ENCODE peak calls at places on chromosomes 2 and 18, in nine cellular contexts. One of them, this sample, is unnamed.

GRCh38 chr2:75698928-75699327 is 11.8 kb downstream of the GCFC2 start:
- DNase-seq in GM12865: no peak
- DNase-seq in AG04449: no peak
- DNase-seq in effector memory CD4-positive, alpha-beta T cell: no peak
- DNase-seq in foreskin fibroblast: no peak
- DNase-seq in osteoblast: no peak
- DNase-seq in heart left ventricle: no peak
- DNase-seq in CD8-positive, alpha-beta T cell: no peak
- DNase-seq in CD4-positive, alpha-beta memory T cell: no peak
- DNase-seq in this sample: no peak

GRCh38 chr18:67731853-67732252 is 215.3 kb upstream of the DSEL start:
- DNase-seq in GM12865: no peak
- DNase-seq in AG04449: no peak
- DNase-seq in effector memory CD4-positive, alpha-beta T cell: no peak
- DNase-seq in foreskin fibroblast: peak; percentile 72
- DNase-seq in osteoblast: no peak
- DNase-seq in heart left ventricle: no peak
- DNase-seq in CD8-positive, alpha-beta T cell: no peak
- DNase-seq in CD4-positive, alpha-beta memory T cell: no peak
- DNase-seq in this sample: no peak

GRCh38 chr18:34942975-34943374 is 98.2 kb upstream of the MAPRE2 start:
- DNase-seq in GM12865: no peak
- DNase-seq in AG04449: no peak
- DNase-seq in effector memory CD4-positive, alpha-beta T cell: no peak
- DNase-seq in foreskin fibroblast: no peak
- DNase-seq in osteoblast: no peak
- DNase-seq in heart left ventricle: no peak
- DNase-seq in CD8-positive, alpha-beta T cell: no peak
- DNase-seq in CD4-positive, alpha-beta memory T cell: no peak
- DNase-seq in this sample: no peak

GRCh38 chr2:169734172-169734847 is 678 bp downstream of the KLHL23 start:
- DNase-seq in GM12865: peak; percentile 25
- DNase-seq in AG04449: no peak
- DNase-seq in effector memory CD4-positive, alpha-beta T cell: no peak
- DNase-seq in foreskin fibroblast: no peak
- DNase-seq in osteoblast: peak; percentile 88
- DNase-seq in heart left ventricle: peak; percentile 19
- DNase-seq in CD8-positive, alpha-beta T cell: no peak
- DNase-seq in CD4-positive, alpha-beta memory T cell: no peak
- DNase-seq in this sample: peak; percentile 18

GRCh38 chr18:24928479-24928878 is 423.5 kb downstream of the ZNF521 start:
- DNase-seq in GM12865: peak; percentile 21
- DNase-seq in AG04449: no peak
- DNase-seq in effector memory CD4-positive, alpha-beta T cell: no peak
- DNase-seq in foreskin fibroblast: no peak
- DNase-seq in osteoblast: no peak
- DNase-seq in heart left ventricle: no peak
- DNase-seq in CD8-positive, alpha-beta T cell: no peak
- DNase-seq in CD4-positive, alpha-beta memory T cell: no peak
- DNase-seq in this sample: no peak

GRCh38 chr2:162591403-162592083 is 247.0 kb downstream of the KCNH7 start:
- DNase-seq in GM12865: peak; percentile 4
- DNase-seq in AG04449: no peak
- DNase-seq in effector memory CD4-positive, alpha-beta T cell: no peak
- DNase-seq in foreskin fibroblast: no peak
- DNase-seq in osteoblast: no peak
- DNase-seq in heart left ventricle: no peak
- DNase-seq in CD8-positive, alpha-beta T cell: no peak
- DNase-seq in CD4-positive, alpha-beta memory T cell: no peak
- DNase-seq in this sample: no peak

GRCh38 chr2:234725528-234726264 is 226.1 kb upstream of the SH3BP4 start:
- DNase-seq in GM12865: no peak
- DNase-seq in AG04449: no peak
- DNase-seq in effector memory CD4-positive, alpha-beta T cell: no peak
- DNase-seq in foreskin fibroblast: peak; percentile 51
- DNase-seq in osteoblast: no peak
- DNase-seq in heart left ventricle: no peak
- DNase-seq in CD8-positive, alpha-beta T cell: no peak
- DNase-seq in CD4-positive, alpha-beta memory T cell: no peak
- DNase-seq in this sample: no peak

GRCh38 chr2:75562513-75562864 is 1.8 kb upstream of the EVA1A start:
- DNase-seq in GM12865: no peak
- DNase-seq in AG04449: no peak
- DNase-seq in effector memory CD4-positive, alpha-beta T cell: no peak
- DNase-seq in foreskin fibroblast: no peak
- DNase-seq in osteoblast: no peak
- DNase-seq in heart left ventricle: no peak
- DNase-seq in CD8-positive, alpha-beta T cell: no peak
- DNase-seq in CD4-positive, alpha-beta memory T cell: no peak
- DNase-seq in this sample: no peak

DNA sequence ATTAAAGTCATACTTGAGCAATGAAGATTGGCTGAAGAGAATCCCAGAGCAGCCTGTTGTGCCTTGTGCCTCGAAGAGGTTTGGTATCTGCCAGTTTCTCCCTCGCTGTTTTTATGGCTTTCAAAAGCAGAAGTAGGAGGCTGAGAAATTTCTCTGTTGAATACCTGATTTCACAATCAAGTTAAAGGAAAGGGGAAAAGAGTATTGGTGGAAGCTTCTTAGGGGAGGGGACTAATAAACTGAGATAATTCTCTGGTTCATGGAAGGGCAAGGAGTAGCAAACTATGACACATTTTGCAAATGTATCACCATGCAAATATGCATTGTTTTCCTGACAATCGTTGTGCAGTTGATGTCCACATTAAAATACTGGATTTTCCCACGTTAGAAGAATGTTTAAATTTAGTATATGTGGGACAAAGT is at the start of gene IL1B:
- DNase-seq in GM12865: no peak
- DNase-seq in AG04449: peak; percentile 34
- DNase-seq in effector memory CD4-positive, alpha-beta T cell: no peak
- DNase-seq in foreskin fibroblast: peak; percentile 50
- DNase-seq in osteoblast: peak; percentile 93
- DNase-seq in heart left ventricle: no peak
- DNase-seq in CD8-positive, alpha-beta T cell: no peak
- DNase-seq in CD4-positive, alpha-beta memory T cell: no peak
- DNase-seq in this sample: no peak
- H3K4me3 ChIP-seq in GM12865: no peak within 1 kb of the TSS
- H3K4me3 ChIP-seq in AG04449: no peak within 1 kb of the TSS
- H3K4me3 ChIP-seq in effector memory CD4-positive, alpha-beta T cell: no peak within 1 kb of the TSS
- H3K4me3 ChIP-seq in foreskin fibroblast: peak within 1 kb of the TSS; percentile 26
- H3K4me3 ChIP-seq in osteoblast: peak within 1 kb of the TSS; percentile 54
- H3K4me3 ChIP-seq in heart left ventricle: no peak within 1 kb of the TSS
- H3K4me3 ChIP-seq in CD8-positive, alpha-beta T cell: no peak within 1 kb of the TSS
- H3K4me3 ChIP-seq in CD4-positive, alpha-beta memory T cell: no peak within 1 kb of the TSS
- H3K4me3 ChIP-seq in this sample: no peak within 1 kb of the TSS

DNA sequence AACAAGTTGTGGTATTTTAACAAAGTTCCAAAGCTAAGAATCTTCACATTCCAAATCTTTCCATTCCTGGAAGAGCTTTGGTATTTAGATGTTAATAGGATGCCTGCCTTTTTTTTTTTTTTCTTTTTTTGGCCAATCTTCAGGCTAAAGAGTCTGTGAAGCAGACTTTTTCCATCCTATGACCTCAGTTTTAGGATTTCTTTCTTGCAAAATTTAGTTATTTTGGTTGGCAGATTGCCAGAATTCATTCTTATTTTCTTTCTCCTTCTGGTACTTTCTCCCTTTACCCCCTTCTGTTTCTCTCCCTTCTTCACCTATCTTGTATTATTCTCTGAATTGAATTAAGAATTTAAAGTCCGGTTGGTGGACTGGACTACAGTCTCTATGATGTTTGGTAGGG is 217.8 kb upstream of the REV1 start:
- DNase-seq in GM12865: no peak
- DNase-seq in AG04449: no peak
- DNase-seq in effector memory CD4-positive, alpha-beta T cell: no peak
- DNase-seq in foreskin fibroblast: no peak
- DNase-seq in osteoblast: no peak
- DNase-seq in heart left ventricle: no peak
- DNase-seq in CD8-positive, alpha-beta T cell: no peak
- DNase-seq in CD4-positive, alpha-beta memory T cell: no peak
- DNase-seq in this sample: no peak
- H3K4me3 ChIP-seq in GM12865: no peak overlapping the region
- H3K4me3 ChIP-seq in AG04449: no peak overlapping the region
- H3K4me3 ChIP-seq in effector memory CD4-positive, alpha-beta T cell: no peak overlapping the region
- H3K4me3 ChIP-seq in foreskin fibroblast: no peak overlapping the region
- H3K4me3 ChIP-seq in osteoblast: no peak overlapping the region
- H3K4me3 ChIP-seq in heart left ventricle: peak overlapping the region; percentile 39
- H3K4me3 ChIP-seq in CD8-positive, alpha-beta T cell: no peak overlapping the region
- H3K4me3 ChIP-seq in CD4-positive, alpha-beta memory T cell: no peak overlapping the region
- H3K4me3 ChIP-seq in this sample: no peak overlapping the region

GRCh38 chr2:219229375-219230200 is at the start of the genes ANKZF1 and ATG9A:
- DNase-seq in GM12865: peak; percentile 98
- DNase-seq in AG04449: peak; percentile 86
- DNase-seq in effector memory CD4-positive, alpha-beta T cell: peak; percentile 97
- DNase-seq in foreskin fibroblast: peak; percentile 98
- DNase-seq in osteoblast: peak; percentile 100
- DNase-seq in heart left ventricle: peak; percentile 99
- DNase-seq in CD8-positive, alpha-beta T cell: peak; percentile 96
- DNase-seq in CD4-positive, alpha-beta memory T cell: peak; percentile 99
- DNase-seq in this sample: peak; percentile 97

GRCh38 chr2:219225350-219225749 is 4.1 kb downstream of the ATG9A start:
- DNase-seq in GM12865: no peak
- DNase-seq in AG04449: no peak
- DNase-seq in effector memory CD4-positive, alpha-beta T cell: no peak
- DNase-seq in foreskin fibroblast: no peak
- DNase-seq in osteoblast: no peak
- DNase-seq in heart left ventricle: no peak
- DNase-seq in CD8-positive, alpha-beta T cell: no peak
- DNase-seq in CD4-positive, alpha-beta memory T cell: no peak
- DNase-seq in this sample: no peak

GRCh38 chr2:219228745-219229374 is 576 bp downstream of the ATG9A start:
- DNase-seq in GM12865: no peak
- DNase-seq in AG04449: no peak
- DNase-seq in effector memory CD4-positive, alpha-beta T cell: no peak
- DNase-seq in foreskin fibroblast: no peak
- DNase-seq in osteoblast: peak; percentile 84
- DNase-seq in heart left ventricle: no peak
- DNase-seq in CD8-positive, alpha-beta T cell: no peak
- DNase-seq in CD4-positive, alpha-beta memory T cell: no peak
- DNase-seq in this sample: no peak

GRCh38 chr2:219230201-219230540 is 565 bp downstream of the ANKZF1 start:
- DNase-seq in GM12865: peak; percentile 66
- DNase-seq in AG04449: no peak
- DNase-seq in effector memory CD4-positive, alpha-beta T cell: no peak
- DNase-seq in foreskin fibroblast: peak; percentile 53
- DNase-seq in osteoblast: peak; percentile 94
- DNase-seq in heart left ventricle: no peak
- DNase-seq in CD8-positive, alpha-beta T cell: peak; percentile 34
- DNase-seq in CD4-positive, alpha-beta memory T cell: no peak
- DNase-seq in this sample: no peak

DNA sequence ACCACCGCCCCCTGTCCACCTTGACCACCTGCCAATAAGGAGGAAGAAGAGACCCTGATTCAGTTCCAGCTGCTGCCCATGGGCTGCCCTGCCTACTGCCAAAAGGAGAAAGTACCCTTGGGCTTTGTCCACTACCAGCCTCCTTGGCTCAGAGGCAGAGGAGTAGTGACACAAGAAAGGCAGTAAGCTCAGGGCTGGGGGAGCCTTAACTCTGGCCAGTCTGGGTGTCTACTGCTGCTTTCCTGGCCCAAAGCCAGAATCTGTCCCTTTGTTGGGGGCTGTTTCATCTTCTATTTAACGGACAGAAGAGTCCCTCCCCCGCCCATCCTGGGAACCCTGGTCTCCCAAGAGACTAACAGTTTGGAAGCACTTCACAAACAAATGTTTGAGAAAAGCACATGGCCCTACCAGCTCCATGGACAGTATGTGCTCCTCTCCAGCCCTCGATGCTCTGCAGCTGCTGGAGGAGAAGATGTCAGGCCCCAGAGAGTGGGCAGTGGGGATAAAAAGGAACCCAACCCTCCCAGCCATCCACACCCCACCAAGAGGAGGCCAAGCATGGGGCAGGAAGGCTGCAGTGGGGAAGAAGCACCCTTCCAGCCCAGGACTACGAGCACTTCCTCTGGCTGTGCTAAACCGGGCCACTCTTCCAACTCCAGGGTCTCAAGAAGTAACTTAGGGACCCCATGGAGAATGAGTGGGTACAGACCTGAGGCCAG is 1.3 kb downstream of the ATG9A start:
- DNase-seq in GM12865: no peak
- DNase-seq in AG04449: no peak
- DNase-seq in effector memory CD4-positive, alpha-beta T cell: no peak
- DNase-seq in foreskin fibroblast: no peak
- DNase-seq in osteoblast: peak; percentile 92
- DNase-seq in heart left ventricle: no peak
- DNase-seq in CD8-positive, alpha-beta T cell: no peak
- DNase-seq in CD4-positive, alpha-beta memory T cell: no peak
- DNase-seq in this sample: no peak
- H3K4me3 ChIP-seq in GM12865: peak overlapping the region; percentile 83
- H3K4me3 ChIP-seq in AG04449: peak overlapping the region; percentile 92
- H3K4me3 ChIP-seq in effector memory CD4-positive, alpha-beta T cell: peak overlapping the region; percentile 80
- H3K4me3 ChIP-seq in foreskin fibroblast: peak overlapping the region; percentile 67
- H3K4me3 ChIP-seq in osteoblast: peak overlapping the region; percentile 97
- H3K4me3 ChIP-seq in heart left ventricle: peak overlapping the region; percentile 81
- H3K4me3 ChIP-seq in CD8-positive, alpha-beta T cell: peak overlapping the region; percentile 93
- H3K4me3 ChIP-seq in CD4-positive, alpha-beta memory T cell: peak overlapping the region; percentile 62
- H3K4me3 ChIP-seq in this sample: peak overlapping the region; percentile 79

GRCh38 chr18:73551211-73551610 is 596.4 kb downstream of the FBXO15 start:
- DNase-seq in GM12865: no peak
- DNase-seq in AG04449: no peak
- DNase-seq in effector memory CD4-positive, alpha-beta T cell: no peak
- DNase-seq in foreskin fibroblast: no peak
- DNase-seq in osteoblast: no peak
- DNase-seq in heart left ventricle: no peak
- DNase-seq in CD8-positive, alpha-beta T cell: no peak
- DNase-seq in CD4-positive, alpha-beta memory T cell: no peak
- DNase-seq in this sample: no peak
- H3K4me3 ChIP-seq in GM12865: no peak overlapping the region
- H3K4me3 ChIP-seq in AG04449: no peak overlapping the region
- H3K4me3 ChIP-seq in effector memory CD4-positive, alpha-beta T cell: no peak overlapping the region
- H3K4me3 ChIP-seq in foreskin fibroblast: no peak overlapping the region
- H3K4me3 ChIP-seq in osteoblast: no peak overlapping the region
- H3K4me3 ChIP-seq in heart left ventricle: no peak overlapping the region
- H3K4me3 ChIP-seq in CD8-positive, alpha-beta T cell: no peak overlapping the region
- H3K4me3 ChIP-seq in CD4-positive, alpha-beta memory T cell: no peak overlapping the region
- H3K4me3 ChIP-seq in this sample: no peak overlapping the region

GRCh38 chr2:237228226-237228625 is 142.5 kb downstream of the COPS8 start:
- DNase-seq in GM12865: no peak
- DNase-seq in AG04449: no peak
- DNase-seq in effector memory CD4-positive, alpha-beta T cell: no peak
- DNase-seq in foreskin fibroblast: no peak
- DNase-seq in osteoblast: no peak
- DNase-seq in heart left ventricle: no peak
- DNase-seq in CD8-positive, alpha-beta T cell: no peak
- DNase-seq in CD4-positive, alpha-beta memory T cell: no peak
- DNase-seq in this sample: no peak
- H3K4me3 ChIP-seq in GM12865: no peak overlapping the region
- H3K4me3 ChIP-seq in AG04449: no peak overlapping the region
- H3K4me3 ChIP-seq in effector memory CD4-positive, alpha-beta T cell: no peak overlapping the region
- H3K4me3 ChIP-seq in foreskin fibroblast: no peak overlapping the region
- H3K4me3 ChIP-seq in osteoblast: no peak overlapping the region
- H3K4me3 ChIP-seq in heart left ventricle: no peak overlapping the region
- H3K4me3 ChIP-seq in CD8-positive, alpha-beta T cell: no peak overlapping the region
- H3K4me3 ChIP-seq in CD4-positive, alpha-beta memory T cell: no peak overlapping the region
- H3K4me3 ChIP-seq in this sample: no peak overlapping the region